ENCODE peak calls at places on chromosome 20, in seven cellular contexts. One of them, this sample, is unnamed.

GRCh38 chr20:219290-220115 is 7.6 kb upstream of the DEFB129 start:
- DNase-seq in HuH-7.5: peak; percentile 14
- DNase-seq in ecto neural progenitor cell: no peak
- DNase-seq in AG08395: no peak
- DNase-seq in type B pancreatic cell: no peak
- DNase-seq in heart left ventricle: no peak
- DNase-seq in effector CD4-positive, alpha-beta T cell: no peak
- DNase-seq in this sample: peak; percentile 22

GRCh38 chr20:59340186-59340885 is 39.9 kb downstream of the EDN3 start:
- DNase-seq in HuH-7.5: no peak
- DNase-seq in ecto neural progenitor cell: no peak
- DNase-seq in AG08395: no peak
- DNase-seq in type B pancreatic cell: no peak
- DNase-seq in heart left ventricle: no peak
- DNase-seq in effector CD4-positive, alpha-beta T cell: no peak
- DNase-seq in this sample: no peak

GRCh38 chr20:44646641-44647274 is 4.7 kb downstream of the ADA start:
- DNase-seq in HuH-7.5: no peak
- DNase-seq in ecto neural progenitor cell: no peak
- DNase-seq in AG08395: peak; percentile 36
- DNase-seq in type B pancreatic cell: no peak
- DNase-seq in heart left ventricle: no peak
- DNase-seq in effector CD4-positive, alpha-beta T cell: no peak
- DNase-seq in this sample: peak; percentile 29

GRCh38 chr20:35618372-35619131 is 2.9 kb downstream of the SPAG4 start:
- DNase-seq in HuH-7.5: no peak
- DNase-seq in ecto neural progenitor cell: peak; percentile 61
- DNase-seq in AG08395: peak; percentile 29
- DNase-seq in type B pancreatic cell: no peak
- DNase-seq in heart left ventricle: no peak
- DNase-seq in effector CD4-positive, alpha-beta T cell: no peak
- DNase-seq in this sample: no peak

GRCh38 chr20:53365676-53366075 is 228.0 kb downstream of the ZNF217 start:
- DNase-seq in HuH-7.5: no peak
- DNase-seq in ecto neural progenitor cell: no peak
- DNase-seq in AG08395: no peak
- DNase-seq in type B pancreatic cell: no peak
- DNase-seq in heart left ventricle: no peak
- DNase-seq in effector CD4-positive, alpha-beta T cell: no peak
- DNase-seq in this sample: no peak

GRCh38 chr20:29443819-29444218 is 1813.6 kb upstream of the DEFB115 start:
- DNase-seq in HuH-7.5: no peak
- DNase-seq in ecto neural progenitor cell: no peak
- DNase-seq in AG08395: no peak
- DNase-seq in type B pancreatic cell: no peak
- DNase-seq in heart left ventricle: no peak
- DNase-seq in effector CD4-positive, alpha-beta T cell: no peak
- DNase-seq in this sample: no peak

GRCh38 chr20:52062452-52063209 is 128.9 kb downstream of the ZFP64 start:
- DNase-seq in HuH-7.5: no peak
- DNase-seq in ecto neural progenitor cell: no peak
- DNase-seq in AG08395: no peak
- DNase-seq in type B pancreatic cell: no peak
- DNase-seq in heart left ventricle: no peak
- DNase-seq in effector CD4-positive, alpha-beta T cell: no peak
- DNase-seq in this sample: no peak

GRCh38 chr20:23161968-23162696 is 76.0 kb upstream of the CD93 start:
- DNase-seq in HuH-7.5: no peak
- DNase-seq in ecto neural progenitor cell: no peak
- DNase-seq in AG08395: no peak
- DNase-seq in type B pancreatic cell: no peak
- DNase-seq in heart left ventricle: peak; percentile 76
- DNase-seq in effector CD4-positive, alpha-beta T cell: no peak
- DNase-seq in this sample: no peak

GRCh38 chr20:5003626-5004025 is 2.3 kb upstream of the SLC23A2 start:
- DNase-seq in HuH-7.5: no peak
- DNase-seq in ecto neural progenitor cell: no peak
- DNase-seq in AG08395: no peak
- DNase-seq in type B pancreatic cell: no peak
- DNase-seq in heart left ventricle: no peak
- DNase-seq in effector CD4-positive, alpha-beta T cell: no peak
- DNase-seq in this sample: no peak

GRCh38 chr20:43541214-43541613 is 17.6 kb upstream of the SGK2 start:
- DNase-seq in HuH-7.5: no peak
- DNase-seq in ecto neural progenitor cell: no peak
- DNase-seq in AG08395: peak; percentile 19
- DNase-seq in type B pancreatic cell: no peak
- DNase-seq in heart left ventricle: no peak
- DNase-seq in effector CD4-positive, alpha-beta T cell: no peak
- DNase-seq in this sample: no peak

GRCh38 chr20:33925867-33926266 is 67.8 kb upstream of the RALY start:
- DNase-seq in HuH-7.5: no peak
- DNase-seq in ecto neural progenitor cell: no peak
- DNase-seq in AG08395: peak; percentile 76
- DNase-seq in type B pancreatic cell: no peak
- DNase-seq in heart left ventricle: no peak
- DNase-seq in effector CD4-positive, alpha-beta T cell: no peak
- DNase-seq in this sample: no peak

GRCh38 chr20:40287683-40288082 is 401.4 kb downstream of the MAFB start:
- DNase-seq in HuH-7.5: no peak
- DNase-seq in ecto neural progenitor cell: no peak
- DNase-seq in AG08395: no peak
- DNase-seq in type B pancreatic cell: no peak
- DNase-seq in heart left ventricle: no peak
- DNase-seq in effector CD4-positive, alpha-beta T cell: no peak
- DNase-seq in this sample: no peak

GRCh38 chr20:13648291-13648690 is 9.6 kb upstream of the TASP1 start:
- DNase-seq in HuH-7.5: no peak
- DNase-seq in ecto neural progenitor cell: no peak
- DNase-seq in AG08395: no peak
- DNase-seq in type B pancreatic cell: no peak
- DNase-seq in heart left ventricle: no peak
- DNase-seq in effector CD4-positive, alpha-beta T cell: no peak
- DNase-seq in this sample: no peak

GRCh38 chr20:63329331-63330083 is 31.6 kb downstream of the CHRNA4 start:
- DNase-seq in HuH-7.5: no peak
- DNase-seq in ecto neural progenitor cell: no peak
- DNase-seq in AG08395: no peak
- DNase-seq in type B pancreatic cell: no peak
- DNase-seq in heart left ventricle: no peak
- DNase-seq in effector CD4-positive, alpha-beta T cell: no peak
- DNase-seq in this sample: no peak

GRCh38 chr20:31652917-31653385 is 15.2 kb downstream of the COX4I2 start:
- DNase-seq in HuH-7.5: no peak
- DNase-seq in ecto neural progenitor cell: no peak
- DNase-seq in AG08395: peak; percentile 64
- DNase-seq in type B pancreatic cell: no peak
- DNase-seq in heart left ventricle: no peak
- DNase-seq in effector CD4-positive, alpha-beta T cell: no peak
- DNase-seq in this sample: no peak

GRCh38 chr20:13333793-13334192 is 112.7 kb downstream of the ISM1 start:
- DNase-seq in HuH-7.5: no peak
- DNase-seq in ecto neural progenitor cell: no peak
- DNase-seq in AG08395: peak; percentile 0
- DNase-seq in type B pancreatic cell: no peak
- DNase-seq in heart left ventricle: no peak
- DNase-seq in effector CD4-positive, alpha-beta T cell: no peak
- DNase-seq in this sample: no peak

GRCh38 chr20:341682-342081 is 5.2 kb upstream of the NRSN2 start:
- DNase-seq in HuH-7.5: no peak
- DNase-seq in ecto neural progenitor cell: no peak
- DNase-seq in AG08395: peak; percentile 47
- DNase-seq in type B pancreatic cell: no peak
- DNase-seq in heart left ventricle: no peak
- DNase-seq in effector CD4-positive, alpha-beta T cell: no peak
- DNase-seq in this sample: peak; percentile 13

This sample was measured in AML-193.